ENCODE peak calls at places on chromosomes 13 and 19, in ten cellular contexts. I, Y, G, U, N, E, L, M, J and H are unnamed samples.

GRCh38 chr13:101157261-101157660 is 259.0 kb downstream of the NALCN start:
- DNase-seq in I (no peak), Y (no peak), G (no peak), U (no peak), N (no peak), E (no peak), L (no peak), M (no peak), J (no peak), H (no peak)

GRCh38 chr13:73733691-73734090 is 400.5 kb downstream of the KLF12 start:
- DNase-seq in I (no peak), Y (no peak), G (no peak), U (no peak), N (no peak), E (no peak), L (no peak), M (no peak), J (no peak), H (no peak)

GRCh38 chr19:48571378-48572162 is 19.6 kb downstream of the SULT2B1 start:
- DNase-seq in I (no peak), Y (no peak), G (no peak), U (no peak), N (no peak), E (peak; percentile 69), L (no peak), M (no peak), J (no peak), H (no peak)

GRCh38 chr19:6092329-6093286 is 17.7 kb downstream of the RFX2 start:
- DNase-seq in I (no peak), Y (peak; percentile 78), G (peak; percentile 93), U (no peak), N (peak; percentile 73), E (peak; percentile 87), L (no peak), M (no peak), J (peak; percentile 84), H (no peak)

GRCh38 chr13:26785845-26786630 is 25.5 kb upstream of the GPR12 start:
- DNase-seq in I (peak; percentile 28), Y (no peak), G (no peak), U (peak; percentile 25), N (no peak), E (peak; percentile 46), L (peak; percentile 5), M (no peak), J (no peak), H (no peak)

GRCh38 chr13:27825153-27825552 is 32.9 kb downstream of the GSX1 start:
- DNase-seq in I (no peak), Y (no peak), G (no peak), U (no peak), N (no peak), E (no peak), L (no peak), M (no peak), J (no peak), H (no peak)

GRCh38 chr19:46579286-46579944 is 21.7 kb upstream of the CALM3 start:
- DNase-seq in I (no peak), Y (peak; percentile 9), G (no peak), U (no peak), N (no peak), E (no peak), L (no peak), M (no peak), J (no peak), H (no peak)

GRCh38 chr19:45816236-45817009 is 1.3 kb upstream of the RSPH6A start:
- DNase-seq in I (no peak), Y (no peak), G (no peak), U (no peak), N (no peak), E (no peak), L (no peak), M (no peak), J (no peak), H (no peak)

GRCh38 chr13:114140131-114140908 is 7.9 kb upstream of the RASA3 start:
- DNase-seq in I (no peak), Y (no peak), G (peak; percentile 47), U (no peak), N (no peak), E (no peak), L (no peak), M (no peak), J (no peak), H (no peak)

GRCh38 chr13:60074397-60074796 is 89.3 kb downstream of the DIAPH3 start:
- DNase-seq in I (no peak), Y (no peak), G (no peak), U (no peak), N (no peak), E (no peak), L (no peak), M (no peak), J (no peak), H (no peak)

GRCh38 chr13:109867766-109868165 is 81.4 kb upstream of the IRS2 start:
- DNase-seq in I (no peak), Y (no peak), G (no peak), U (no peak), N (no peak), E (no peak), L (no peak), M (no peak), J (no peak), H (no peak)

GRCh38 chr19:11091343-11092153 is 2.3 kb downstream of the LDLR start:
- DNase-seq in I (no peak), Y (no peak), G (peak; percentile 86), U (peak; percentile 67), N (peak; percentile 81), E (peak; percentile 61), L (peak; percentile 50), M (peak; percentile 27), J (peak; percentile 98), H (peak; percentile 93)

GRCh38 chr19:36265856-36266374 is 51.0 kb downstream of the ZNF146 start:
- DNase-seq in I (no peak), Y (no peak), G (no peak), U (no peak), N (no peak), E (no peak), L (no peak), M (no peak), J (no peak), H (no peak)

GRCh38 chr13:102401305-102401704 is 543 bp downstream of the FGF14 start:
- DNase-seq in I (no peak), Y (no peak), G (no peak), U (no peak), N (no peak), E (no peak), L (no peak), M (no peak), J (no peak), H (no peak)